ENCODE peak calls at places on chromosomes 12 and 14, in eight cellular contexts. A is mucosa of descending colon, N is thoracic aorta, R is K562, J is cardiac muscle cell, K is neural progenitor cell, E is psoas muscle, W is HepG2. S is an unnamed sample.

GRCh38 chr12:124956571-124956970 is 32.4 kb downstream of the DHX37 start:
- DNase-seq in J (no peak), W (no peak), R (no peak), N (no peak), K (no peak), A (no peak), E (no peak), S (no peak)

GRCh38 chr12:47397664-47398281 is 308.1 kb downstream of the RPAP3 start:
- DNase-seq in R (peak; percentile 32), N (no peak), K (peak; percentile 20), J (peak; percentile 87), A (no peak), W (peak; percentile 36), E (no peak), S (no peak)

GRCh38 chr14:52988153-52988552 is 37.3 kb upstream of the FERMT2 start:
- DNase-seq in N (no peak), R (no peak), E (no peak), K (no peak), A (no peak), J (no peak), W (no peak), S (no peak)

GRCh38 chr14:56805992-56806737 is 4.1 kb downstream of the OTX2 start:
- DNase-seq in N (no peak), R (no peak), K (peak; percentile 58), A (no peak), E (no peak), W (no peak), J (no peak), S (no peak)

GRCh38 chr14:27725482-27725881 is 1041.1 kb upstream of the FOXG1 start:
- DNase-seq in W (no peak), A (no peak), K (no peak), N (no peak), R (no peak), J (no peak), E (no peak), S (no peak)

GRCh38 chr14:84482256-84483071 is 1047.5 kb upstream of the FLRT2 start:
- DNase-seq in K (peak; percentile 53), E (no peak), N (no peak), A (no peak), R (no peak), W (no peak), J (peak; percentile 66), S (no peak)

GRCh38 chr12:116538076-116538591 is 21.0 kb upstream of the MAP1LC3B2 start:
- DNase-seq in K (no peak), A (no peak), E (no peak), N (no peak), R (no peak), W (no peak), J (no peak), S (no peak)

GRCh38 chr12:48717252-48717695 is 767 bp upstream of the CCNT1 start:
- DNase-seq in W (no peak), E (no peak), J (peak; percentile 15), R (no peak), A (peak; percentile 10), K (peak; percentile 8), N (no peak), S (no peak)

GRCh38 chr12:116431677-116432300 is 127.4 kb upstream of the MAP1LC3B2 start:
- DNase-seq in K (no peak), R (no peak), E (no peak), N (no peak), A (no peak), W (no peak), J (no peak), S (no peak)

GRCh38 chr14:61344437-61345143 is 23.2 kb downstream of the PRKCH start:
- DNase-seq in W (no peak), A (no peak), E (no peak), N (no peak), R (no peak), J (no peak), K (no peak), S (no peak)

DNA sequence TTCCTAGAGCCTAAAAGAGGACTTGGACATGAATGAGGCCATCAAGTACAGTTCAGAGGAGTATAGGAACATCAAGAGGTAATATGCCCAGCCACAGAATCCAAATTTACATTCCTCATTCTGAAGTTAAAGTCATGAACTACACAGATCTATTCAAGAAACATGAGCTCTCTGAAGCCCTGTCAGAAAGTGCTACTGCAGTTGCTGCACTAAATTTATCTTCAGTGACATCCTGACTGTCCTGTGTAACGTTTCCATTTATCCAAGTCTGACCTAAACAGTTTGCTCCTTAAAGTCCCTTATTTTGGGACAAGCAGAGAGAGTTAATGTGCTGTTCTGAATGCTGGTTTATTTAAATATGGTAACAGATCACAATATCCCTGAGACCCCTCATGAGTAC is 28.2 kb downstream of the NEK9 start:
- DNase-seq in A (no peak), E (no peak), R (no peak), J (no peak), W (no peak), K (no peak), N (no peak), S (no peak)
- H3K36me3 ChIP-seq in A (no peaks in the 10 kb centered on the region), E (no peaks in the 10 kb centered on the region), R (peaks cover 46% of the 10 kb centered on the region), J (peaks cover 48% of the 10 kb centered on the region), W (peaks cover 50% of the 10 kb centered on the region), K (no peaks in the 10 kb centered on the region), N (peaks cover 74% of the 10 kb centered on the region), S (no peaks in the 10 kb centered on the region)

GRCh38 chr14:73105727-73106126 is 30.6 kb upstream of the PSEN1 start:
- DNase-seq in K (no peak), E (no peak), R (no peak), A (no peak), W (no peak), J (no peak), N (no peak), S (no peak)
- H3K36me3 ChIP-seq in K (peaks cover 53% of the 10 kb centered on the region), E (peaks cover 12% of the 10 kb centered on the region), R (peaks cover 90% of the 10 kb centered on the region), A (peaks cover 17% of the 10 kb centered on the region), W (peaks cover 71% of the 10 kb centered on the region), J (peaks cover 67% of the 10 kb centered on the region), N (peaks cover 67% of the 10 kb centered on the region), S (no peaks in the 10 kb centered on the region)

GRCh38 chr14:65026526-65026925 is 39.8 kb downstream of the FNTB start:
- DNase-seq in W (no peak), K (no peak), A (no peak), J (no peak), R (no peak), N (no peak), E (no peak), S (no peak)

GRCh38 chr14:65024957-65025356 is 38.3 kb downstream of the FNTB start:
- DNase-seq in E (peak; percentile 79), R (no peak), W (no peak), K (no peak), J (no peak), N (no peak), A (no peak), S (no peak)

GRCh38 chr14:65028937-65029336 is 42.2 kb downstream of the FNTB start:
- DNase-seq in W (peak; percentile 52), J (no peak), E (no peak), A (no peak), R (no peak), N (no peak), K (no peak), S (no peak)

GRCh38 chr14:65025818-65026217 is 39.1 kb downstream of the FNTB start:
- DNase-seq in R (no peak), K (no peak), J (no peak), A (peak; percentile 30), W (no peak), N (no peak), E (no peak), S (no peak)

DNA sequence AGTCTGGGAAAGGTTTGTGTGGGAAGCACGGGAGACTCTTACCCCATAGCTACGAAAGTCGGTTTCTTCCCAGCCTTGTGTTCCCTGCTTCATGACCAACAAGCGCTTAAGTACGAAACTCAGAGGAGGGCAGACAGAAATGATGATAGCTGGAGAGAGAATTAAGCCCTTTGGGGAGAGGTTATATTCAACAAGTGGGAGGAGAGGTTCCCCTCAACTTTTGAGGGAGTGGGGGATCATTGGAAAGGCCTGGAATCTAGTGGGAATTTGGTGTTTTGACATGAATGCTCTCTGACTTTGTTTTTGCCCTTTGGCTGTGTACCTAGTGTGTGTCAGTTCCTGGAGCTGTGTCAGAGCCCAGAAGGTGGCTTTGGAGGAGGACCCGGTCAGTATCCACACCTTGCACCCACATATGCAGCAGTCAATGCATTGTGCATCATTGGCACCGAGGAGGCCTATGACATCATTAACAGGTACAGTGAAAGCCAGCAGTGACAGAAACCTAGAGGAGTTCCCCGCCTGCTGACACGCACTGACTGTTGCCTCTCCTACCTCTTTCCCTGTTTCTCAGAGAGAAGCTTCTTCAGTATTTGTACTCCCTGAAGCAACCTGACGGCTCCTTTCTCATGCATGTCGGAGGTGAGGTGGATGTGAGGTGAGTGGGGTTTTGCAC is 40.6 kb downstream of the FNTB start:
- DNase-seq in R (no peak), J (no peak), W (no peak), E (no peak), N (no peak), K (no peak), A (no peak), S (no peak)
- H3K36me3 ChIP-seq in R (peaks cover 30% of the 10 kb centered on the region), J (peaks cover 9% of the 10 kb centered on the region), W (peaks cover 66% of the 10 kb centered on the region), E (no peaks in the 10 kb centered on the region), N (peaks cover 18% of the 10 kb centered on the region), K (no peaks in the 10 kb centered on the region), A (no peaks in the 10 kb centered on the region), S (no peaks in the 10 kb centered on the region)

GRCh38 chr14:100728962-100729361 is 2.3 kb downstream of the DLK1 start:
- DNase-seq in E (peak; percentile 36), K (no peak), W (no peak), N (no peak), A (no peak), R (no peak), J (no peak), S (no peak)
- H3K36me3 ChIP-seq in E (no peaks in the 10 kb centered on the region), K (no peaks in the 10 kb centered on the region), W (peaks cover 23% of the 10 kb centered on the region), N (no peaks in the 10 kb centered on the region), A (no peaks in the 10 kb centered on the region), R (no peaks in the 10 kb centered on the region), J (no peaks in the 10 kb centered on the region), S (no peaks in the 10 kb centered on the region)

GRCh38 chr12:51379571-51379970 is 11.6 kb downstream of the GALNT6 start:
- DNase-seq in A (no peak), W (no peak), J (no peak), K (no peak), E (no peak), N (no peak), R (no peak), S (no peak)
- H3K36me3 ChIP-seq in A (peaks cover 3% of the 10 kb centered on the region), W (no peaks in the 10 kb centered on the region), J (no peaks in the 10 kb centered on the region), K (no peaks in the 10 kb centered on the region), E (no peaks in the 10 kb centered on the region), N (no peaks in the 10 kb centered on the region), R (no peaks in the 10 kb centered on the region), S (no peaks in the 10 kb centered on the region)

DNA sequence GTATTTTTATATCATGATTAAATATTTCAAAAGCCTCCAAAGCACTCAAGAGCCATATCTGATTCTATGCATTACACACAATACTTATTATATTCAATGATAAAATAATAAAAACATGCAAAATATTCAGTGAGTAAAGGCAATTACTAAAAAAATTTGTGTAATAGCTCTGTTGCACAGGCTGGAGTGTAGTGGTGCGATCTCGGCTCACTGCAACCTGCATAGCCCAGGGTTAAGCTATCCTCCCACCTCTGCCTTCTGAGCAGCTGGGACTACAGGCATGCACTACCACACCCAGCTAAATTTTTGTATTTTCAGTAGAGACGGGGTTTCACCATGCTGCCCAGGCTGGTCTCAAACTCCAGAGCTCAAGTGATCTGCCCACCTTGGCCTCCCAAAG is 45.4 kb downstream of the SBNO1 start:
- DNase-seq in N (no peak), E (no peak), J (no peak), K (no peak), A (no peak), W (no peak), R (no peak), S (no peak)
- H3K36me3 ChIP-seq in N (peaks cover 81% of the 10 kb centered on the region), E (peaks cover 15% of the 10 kb centered on the region), J (peaks cover 75% of the 10 kb centered on the region), K (peaks cover 51% of the 10 kb centered on the region), A (peaks cover 8% of the 10 kb centered on the region), W (peaks cover 85% of the 10 kb centered on the region), R (peaks cover 96% of the 10 kb centered on the region), S (peaks cover 9% of the 10 kb centered on the region)

S was measured in hepatocyte.